ENCODE peak calls at places on chromosome 20, in four cellular contexts. Y, O, S and L are unnamed samples.

GRCh38 chr20:3237011-3237957 is 1.7 kb downstream of the SLC4A11 start:
- DNase-seq in Y (no peak), O (no peak), S (no peak), L (no peak)

GRCh38 chr20:2879148-2879547 is 5.9 kb downstream of the PTPRA start:
- DNase-seq in Y (no peak), O (no peak), S (peak; percentile 45), L (no peak)

GRCh38 chr20:31835977-31836852 is 9.2 kb downstream of the FOXS1 start:
- DNase-seq in Y (peak; percentile 94), O (peak; percentile 81), S (peak; percentile 54), L (no peak)

GRCh38 chr20:33377366-33377765 is 24.0 kb downstream of the CDK5RAP1 start:
- DNase-seq in Y (no peak), O (no peak), S (no peak), L (no peak)

GRCh38 chr20:12961725-12962124 is 47.0 kb upstream of the SPTLC3 start:
- DNase-seq in Y (no peak), O (no peak), S (no peak), L (no peak)

GRCh38 chr20:53678990-53679596 is 85.5 kb upstream of the ZNF217 start:
- DNase-seq in Y (no peak), O (no peak), S (no peak), L (no peak)

GRCh38 chr20:48600470-48600945 is 227.3 kb downstream of the PREX1 start:
- DNase-seq in Y (no peak), O (peak; percentile 23), S (no peak), L (no peak)

GRCh38 chr20:39660251-39660650 is 698.1 kb downstream of the DHX35 start:
- DNase-seq in Y (no peak), O (no peak), S (no peak), L (no peak)

GRCh38 chr20:63686492-63687321 is 9.7 kb upstream of the TNFRSF6B start:
- DNase-seq in Y (peak; percentile 88), O (peak; percentile 77), S (no peak), L (no peak)

GRCh38 chr20:11168026-11168425 is 494.2 kb upstream of the JAG1 start:
- DNase-seq in Y (no peak), O (no peak), S (no peak), L (no peak)

GRCh38 chr20:37969949-37970855 is 63.1 kb downstream of the TTI1 start:
- DNase-seq in Y (no peak), O (no peak), S (no peak), L (no peak)

GRCh38 chr20:47929368-47930115 is 144.3 kb upstream of the SULF2 start:
- DNase-seq in Y (no peak), O (no peak), S (peak; percentile 49), L (no peak)

GRCh38 chr20:6767536-6768227 is at the start of gene BMP2:
- DNase-seq in Y (peak; percentile 87), O (peak; percentile 48), S (no peak), L (peak; percentile 70)

GRCh38 chr20:37920679-37921322 is 17.9 kb downstream of the VSTM2L start:
- DNase-seq in Y (no peak), O (no peak), S (no peak), L (no peak)

GRCh38 chr20:51001697-51002265 is 21.1 kb downstream of the KCNG1 start:
- DNase-seq in Y (no peak), O (no peak), S (no peak), L (no peak)

GRCh38 chr20:9202440-9203080 is 133.7 kb downstream of the PLCB4 start:
- DNase-seq in Y (no peak), O (no peak), S (no peak), L (no peak)

GRCh38 chr20:33431797-33432381 is 11.7 kb downstream of the SNTA1 start:
- DNase-seq in Y (no peak), O (no peak), S (no peak), L (no peak)

GRCh38 chr20:15708984-15709598 is 864.2 kb downstream of the KIF16B start:
- DNase-seq in Y (peak; percentile 78), O (no peak), S (no peak), L (peak; percentile 86)

GRCh38 chr20:62025394-62025793 is 40.3 kb downstream of the TAF4 start:
- DNase-seq in Y (no peak), O (no peak), S (no peak), L (no peak)

GRCh38 chr20:45867811-45868176 is 10.4 kb downstream of the ZSWIM3 start:
- DNase-seq in Y (no peak), O (no peak), S (peak; percentile 10), L (no peak)

GRCh38 chr20:46206025-46206424 is 87.9 kb downstream of the CD40 start:
- DNase-seq in Y (no peak), O (peak; percentile 61), S (no peak), L (no peak)

GRCh38 chr20:51797357-51798025 is 4.8 kb downstream of the SALL4 start:
- DNase-seq in Y (no peak), O (no peak), S (no peak), L (no peak)

GRCh38 chr20:20456736-20457135 is 88.8 kb downstream of the INSM1 start:
- DNase-seq in Y (no peak), O (no peak), S (no peak), L (no peak)

GRCh38 chr20:18628330-18628941 is 40.6 kb downstream of the DTD1 start:
- DNase-seq in Y (no peak), O (no peak), S (no peak), L (peak; percentile 52)

GRCh38 chr20:43994486-43995100 is 79.9 kb downstream of the TOX2 start:
- DNase-seq in Y (no peak), O (no peak), S (no peak), L (no peak)

GRCh38 chr20:1377341-1377871 is 15.4 kb downstream of the FKBP1A start:
- DNase-seq in Y (no peak), O (peak; percentile 34), S (no peak), L (no peak)

GRCh38 chr20:8367679-8368078 is 235.6 kb downstream of the PLCB1 start:
- DNase-seq in Y (no peak), O (no peak), S (no peak), L (no peak)

GRCh38 chr20:2104236-2104635 is 2.6 kb downstream of the STK35 start:
- DNase-seq in Y (no peak), O (no peak), S (no peak), L (no peak)